ENCODE peak calls at places on chromosomes 2 and 18, in seven cellular contexts. N is endothelial cell of umbilical vein; H is CD4-positive, alpha-beta memory T cell; J is NCI-H510A; G is stomach; D is DMS153; R is IMR-90. K is an unnamed sample.

GRCh38 chr2:20427931-20428526 is 18.8 kb upstream of the RHOB start:
- DNase-seq in N (no peak), H (no peak), D (no peak), R (no peak), J (no peak), G (no peak), K (no peak)

GRCh38 chr18:79068299-79068945 is 772 bp upstream of the ATP9B start:
- DNase-seq in D (no peak), N (no peak), R (no peak), J (no peak), H (no peak), G (no peak), K (peak; percentile 54)

GRCh38 chr2:26598336-26599006 is 42.7 kb downstream of the CIB4 start:
- DNase-seq in D (no peak), H (no peak), G (peak; percentile 17), J (no peak), N (no peak), R (no peak), K (no peak)

GRCh38 chr2:44997948-44998347 is 11.3 kb downstream of the SIX2 start:
- DNase-seq in N (no peak), D (no peak), H (no peak), R (no peak), G (no peak), J (no peak), K (no peak)

GRCh38 chr2:207771421-207771820 is 1.7 kb upstream of the FZD5 start:
- DNase-seq in G (no peak), R (no peak), N (no peak), D (no peak), H (no peak), J (no peak), K (no peak)

GRCh38 chr2:213237787-213238186 is 46.5 kb upstream of the SPAG16 start:
- DNase-seq in J (no peak), G (no peak), D (no peak), R (no peak), N (no peak), H (no peak), K (no peak)

GRCh38 chr2:233063269-233063975 is 3.3 kb downstream of the INPP5D start:
- DNase-seq in H (no peak), N (no peak), J (no peak), R (no peak), G (peak; percentile 41), D (no peak), K (no peak)

GRCh38 chr2:134954065-134954464 is 35.4 kb downstream of the CCNT2 start:
- DNase-seq in H (no peak), D (no peak), R (no peak), J (no peak), G (no peak), N (no peak), K (no peak)

GRCh38 chr18:49838381-49838780 is 25.0 kb upstream of the ACAA2 start:
- DNase-seq in J (no peak), H (no peak), R (no peak), G (no peak), N (no peak), D (no peak), K (no peak)

GRCh38 chr2:101360229-101360628 is 27.1 kb downstream of the CREG2 start:
- DNase-seq in D (no peak), J (no peak), N (no peak), H (no peak), G (no peak), R (peak; percentile 52), K (peak; percentile 14)

GRCh38 chr2:186927185-186927866 is 78.4 kb upstream of the ZSWIM2 start:
- DNase-seq in N (no peak), R (no peak), H (no peak), G (no peak), J (no peak), D (no peak), K (no peak)

GRCh38 chr18:58350526-58350925 is 278.4 kb downstream of the ALPK2 start:
- DNase-seq in N (no peak), D (no peak), R (peak; percentile 58), H (no peak), J (peak; percentile 90), G (no peak), K (no peak)

GRCh38 chr2:124978597-124978996 is 953.5 kb downstream of the CNTNAP5 start:
- DNase-seq in G (no peak), H (no peak), D (no peak), R (no peak), J (no peak), N (no peak), K (no peak)

GRCh38 chr2:152544626-152545025 is 172.6 kb downstream of the PRPF40A start:
- DNase-seq in N (peak; percentile 40), G (no peak), D (no peak), J (no peak), R (no peak), H (no peak), K (no peak)

GRCh38 chr2:108367014-108367413 is 10.7 kb upstream of the SULT1C4 start:
- DNase-seq in N (no peak), R (no peak), J (no peak), G (no peak), D (no peak), H (no peak), K (no peak)

GRCh38 chr2:46082531-46083485 is 214.4 kb upstream of the EPAS1 start:
- DNase-seq in G (no peak), J (no peak), R (peak; percentile 88), N (no peak), D (no peak), H (no peak), K (peak; percentile 90)

GRCh38 chr2:216486708-216487107 is 11.9 kb upstream of the RPL37A start:
- DNase-seq in R (no peak), N (peak; percentile 28), H (no peak), J (no peak), D (no peak), G (no peak), K (no peak)

GRCh38 chr2:8202139-8202538 is 479.7 kb upstream of the ID2 start:
- DNase-seq in D (peak; percentile 71), G (no peak), R (no peak), N (no peak), J (no peak), H (no peak), K (no peak)

GRCh38 chr2:113212245-113213060 is 38.7 kb downstream of the PSD4 start:
- DNase-seq in D (no peak), H (no peak), R (no peak), N (no peak), G (no peak), J (no peak), K (no peak)

GRCh38 chr2:99279969-99280695 is 20.9 kb downstream of the LYG1 start:
- DNase-seq in R (no peak), D (no peak), J (no peak), H (no peak), G (no peak), N (no peak), K (peak; percentile 4)

GRCh38 chr2:241619602-241620418 is 17.1 kb downstream of the THAP4 start:
- DNase-seq in J (no peak), D (no peak), R (no peak), N (no peak), H (no peak), G (no peak), K (no peak)

GRCh38 chr2:98911376-98912154 is 24.5 kb downstream of the CRACDL start:
- DNase-seq in H (peak; percentile 17), R (peak; percentile 10), D (no peak), G (peak; percentile 25), N (no peak), J (no peak), K (peak; percentile 37)

GRCh38 chr2:120424274-120424796 is 78.4 kb downstream of the INHBB start:
- DNase-seq in D (no peak), R (no peak), J (no peak), N (no peak), H (no peak), G (peak; percentile 7), K (no peak)